ENCODE peak calls at places on chromosomes 11 and 22, in ten cellular contexts. One of them, this sample, is unnamed.

GRCh38 chr11:117316197-117316961 is at the start of gene BACE1:
- DNase-seq in RWPE1: peak; percentile 82
- DNase-seq in adrenal gland: peak; percentile 82
- DNase-seq in astrocyte of the spinal cord: peak; percentile 86
- DNase-seq in mucosa of descending colon: peak; percentile 78
- DNase-seq in omental fat pad: peak; percentile 35
- DNase-seq in IMR-90: peak; percentile 80
- DNase-seq in right atrium auricular region: peak; percentile 84
- DNase-seq in chondrocyte: peak; percentile 83
- DNase-seq in right lobe of liver: peak; percentile 87
- DNase-seq in this sample: peak; percentile 92

GRCh38 chr11:64152841-64153691 is 12.8 kb downstream of the MACROD1 start:
- DNase-seq in omental fat pad: peak; percentile 32
- DNase-seq in astrocyte of the spinal cord: peak; percentile 29
- DNase-seq in adrenal gland: peak; percentile 67
- DNase-seq in right atrium auricular region: peak; percentile 63
- DNase-seq in mucosa of descending colon: peak; percentile 82
- DNase-seq in right lobe of liver: peak; percentile 72
- DNase-seq in IMR-90: peak; percentile 20
- DNase-seq in RWPE1: peak; percentile 85
- DNase-seq in chondrocyte: no peak
- DNase-seq in this sample: peak; percentile 90

GRCh38 chr11:67160045-67160444 is 41.0 kb downstream of the KDM2A start:
- DNase-seq in IMR-90: no peak
- DNase-seq in astrocyte of the spinal cord: no peak
- DNase-seq in chondrocyte: no peak
- DNase-seq in mucosa of descending colon: no peak
- DNase-seq in RWPE1: no peak
- DNase-seq in omental fat pad: no peak
- DNase-seq in adrenal gland: no peak
- DNase-seq in right lobe of liver: no peak
- DNase-seq in right atrium auricular region: no peak
- DNase-seq in this sample: no peak

GRCh38 chr11:64007160-64007628 is 21.0 kb downstream of the OTUB1 start:
- DNase-seq in mucosa of descending colon: no peak
- DNase-seq in right atrium auricular region: peak; percentile 61
- DNase-seq in chondrocyte: no peak
- DNase-seq in IMR-90: no peak
- DNase-seq in right lobe of liver: peak; percentile 35
- DNase-seq in astrocyte of the spinal cord: no peak
- DNase-seq in omental fat pad: no peak
- DNase-seq in RWPE1: no peak
- DNase-seq in adrenal gland: peak; percentile 48
- DNase-seq in this sample: no peak

GRCh38 chr11:76589477-76589876 is 81.1 kb downstream of the LRRC32 start:
- DNase-seq in right atrium auricular region: no peak
- DNase-seq in adrenal gland: no peak
- DNase-seq in right lobe of liver: no peak
- DNase-seq in omental fat pad: no peak
- DNase-seq in mucosa of descending colon: no peak
- DNase-seq in chondrocyte: no peak
- DNase-seq in IMR-90: no peak
- DNase-seq in RWPE1: no peak
- DNase-seq in astrocyte of the spinal cord: no peak
- DNase-seq in this sample: no peak

GRCh38 chr11:56990702-56991101 is 2.0 kb downstream of the OR5AK2 start:
- DNase-seq in adrenal gland: no peak
- DNase-seq in RWPE1: no peak
- DNase-seq in astrocyte of the spinal cord: no peak
- DNase-seq in right atrium auricular region: no peak
- DNase-seq in right lobe of liver: no peak
- DNase-seq in omental fat pad: no peak
- DNase-seq in mucosa of descending colon: no peak
- DNase-seq in IMR-90: no peak
- DNase-seq in chondrocyte: no peak
- DNase-seq in this sample: no peak

GRCh38 chr11:477042-477715 is 27.1 kb downstream of the PTDSS2 start:
- DNase-seq in chondrocyte: no peak
- DNase-seq in astrocyte of the spinal cord: no peak
- DNase-seq in mucosa of descending colon: no peak
- DNase-seq in omental fat pad: no peak
- DNase-seq in IMR-90: no peak
- DNase-seq in RWPE1: no peak
- DNase-seq in right atrium auricular region: no peak
- DNase-seq in right lobe of liver: no peak
- DNase-seq in adrenal gland: no peak
- DNase-seq in this sample: no peak

GRCh38 chr11:83070878-83071640 is 638 bp downstream of the RAB30 start:
- DNase-seq in chondrocyte: no peak
- DNase-seq in IMR-90: peak; percentile 26
- DNase-seq in astrocyte of the spinal cord: peak; percentile 44
- DNase-seq in omental fat pad: no peak
- DNase-seq in RWPE1: no peak
- DNase-seq in mucosa of descending colon: peak; percentile 63
- DNase-seq in right atrium auricular region: peak; percentile 65
- DNase-seq in right lobe of liver: peak; percentile 60
- DNase-seq in adrenal gland: peak; percentile 37
- DNase-seq in this sample: no peak

GRCh38 chr11:122646549-122647340 is 8.8 kb upstream of the UBASH3B start:
- DNase-seq in RWPE1: no peak
- DNase-seq in chondrocyte: no peak
- DNase-seq in IMR-90: peak; percentile 85
- DNase-seq in mucosa of descending colon: no peak
- DNase-seq in adrenal gland: no peak
- DNase-seq in omental fat pad: no peak
- DNase-seq in astrocyte of the spinal cord: peak; percentile 75
- DNase-seq in right atrium auricular region: no peak
- DNase-seq in right lobe of liver: no peak
- DNase-seq in this sample: no peak

GRCh38 chr11:134412508-134413333 is 679 bp upstream of the B3GAT1 start:
- DNase-seq in omental fat pad: no peak
- DNase-seq in astrocyte of the spinal cord: no peak
- DNase-seq in right lobe of liver: peak; percentile 49
- DNase-seq in adrenal gland: no peak
- DNase-seq in RWPE1: no peak
- DNase-seq in chondrocyte: peak; percentile 79
- DNase-seq in IMR-90: no peak
- DNase-seq in right atrium auricular region: no peak
- DNase-seq in mucosa of descending colon: no peak
- DNase-seq in this sample: no peak

GRCh38 chr22:24231706-24232105 is 13.2 kb downstream of the GGT5 start:
- DNase-seq in astrocyte of the spinal cord: no peak
- DNase-seq in omental fat pad: no peak
- DNase-seq in IMR-90: no peak
- DNase-seq in RWPE1: no peak
- DNase-seq in mucosa of descending colon: no peak
- DNase-seq in chondrocyte: no peak
- DNase-seq in adrenal gland: no peak
- DNase-seq in right lobe of liver: no peak
- DNase-seq in right atrium auricular region: no peak
- DNase-seq in this sample: no peak

GRCh38 chr22:24232124-24232523 is 12.8 kb downstream of the GGT5 start:
- DNase-seq in RWPE1: no peak
- DNase-seq in IMR-90: no peak
- DNase-seq in astrocyte of the spinal cord: no peak
- DNase-seq in right atrium auricular region: no peak
- DNase-seq in adrenal gland: no peak
- DNase-seq in omental fat pad: no peak
- DNase-seq in mucosa of descending colon: no peak
- DNase-seq in right lobe of liver: no peak
- DNase-seq in chondrocyte: no peak
- DNase-seq in this sample: no peak

GRCh38 chr22:24233235-24233634 is 11.6 kb downstream of the GGT5 start:
- DNase-seq in omental fat pad: no peak
- DNase-seq in adrenal gland: no peak
- DNase-seq in right atrium auricular region: no peak
- DNase-seq in IMR-90: no peak
- DNase-seq in mucosa of descending colon: no peak
- DNase-seq in astrocyte of the spinal cord: no peak
- DNase-seq in chondrocyte: no peak
- DNase-seq in RWPE1: no peak
- DNase-seq in right lobe of liver: no peak
- DNase-seq in this sample: no peak

GRCh38 chr22:24232725-24233124 is 12.2 kb downstream of the GGT5 start:
- DNase-seq in chondrocyte: no peak
- DNase-seq in right lobe of liver: no peak
- DNase-seq in astrocyte of the spinal cord: no peak
- DNase-seq in RWPE1: no peak
- DNase-seq in mucosa of descending colon: no peak
- DNase-seq in IMR-90: no peak
- DNase-seq in omental fat pad: no peak
- DNase-seq in adrenal gland: no peak
- DNase-seq in right atrium auricular region: no peak
- DNase-seq in this sample: no peak

GRCh38 chr22:24230911-24231656 is 13.8 kb downstream of the GGT5 start:
- DNase-seq in mucosa of descending colon: peak; percentile 70
- DNase-seq in chondrocyte: no peak
- DNase-seq in adrenal gland: peak; percentile 61
- DNase-seq in right lobe of liver: peak; percentile 62
- DNase-seq in IMR-90: no peak
- DNase-seq in astrocyte of the spinal cord: no peak
- DNase-seq in RWPE1: no peak
- DNase-seq in right atrium auricular region: no peak
- DNase-seq in omental fat pad: no peak
- DNase-seq in this sample: no peak
- TF ChIP-seq CTCF in mucosa of descending colon: no peak
- TF ChIP-seq CTCF in chondrocyte: peak; percentile 63
- TF ChIP-seq CTCF in adrenal gland: peak; percentile 34
- TF ChIP-seq CTCF in right lobe of liver: peak; percentile 46
- TF ChIP-seq CTCF in IMR-90: peak; percentile 30
- TF ChIP-seq CTCF in astrocyte of the spinal cord: peak; percentile 31
- TF ChIP-seq CTCF in RWPE1: no peak
- TF ChIP-seq CTCF in right atrium auricular region: no peak
- TF ChIP-seq CTCF in omental fat pad: no peak
- TF ChIP-seq CTCF in this sample: peak; percentile 38

DNA sequence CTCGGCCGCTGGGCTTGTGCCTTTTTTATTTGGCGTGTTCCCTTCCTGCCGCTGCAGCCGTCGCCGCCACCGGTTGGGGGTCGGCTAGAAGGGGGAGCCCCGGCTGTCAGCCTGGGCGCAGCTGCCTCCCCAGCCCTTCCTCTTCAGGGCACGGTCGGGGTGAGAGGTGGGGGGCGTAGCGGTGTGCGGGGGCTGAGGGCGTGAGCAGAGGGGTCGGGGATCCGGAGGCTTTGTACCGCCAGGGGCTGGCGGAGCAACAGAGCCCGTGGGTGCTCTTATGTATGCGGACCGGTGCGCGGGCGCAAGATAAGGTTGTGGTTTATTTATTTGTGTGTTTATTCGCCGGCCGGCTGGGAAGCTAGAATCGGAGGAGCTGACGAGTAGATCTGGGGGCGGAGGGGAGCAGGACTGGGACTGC is 482 bp downstream of the ZBTB16 start:
- DNase-seq in adrenal gland: peak; percentile 58
- DNase-seq in mucosa of descending colon: peak; percentile 64
- DNase-seq in chondrocyte: no peak
- DNase-seq in right atrium auricular region: no peak
- DNase-seq in RWPE1: peak; percentile 43
- DNase-seq in astrocyte of the spinal cord: peak; percentile 54
- DNase-seq in right lobe of liver: peak; percentile 62
- DNase-seq in IMR-90: no peak
- DNase-seq in omental fat pad: no peak
- DNase-seq in this sample: no peak
- TF ChIP-seq CTCF in adrenal gland: no peak
- TF ChIP-seq CTCF in mucosa of descending colon: no peak
- TF ChIP-seq CTCF in chondrocyte: peak; percentile 34
- TF ChIP-seq CTCF in right atrium auricular region: no peak
- TF ChIP-seq CTCF in RWPE1: no peak
- TF ChIP-seq CTCF in astrocyte of the spinal cord: no peak
- TF ChIP-seq CTCF in right lobe of liver: no peak
- TF ChIP-seq CTCF in IMR-90: no peak
- TF ChIP-seq CTCF in omental fat pad: no peak
- TF ChIP-seq CTCF in this sample: peak; percentile 15

DNA sequence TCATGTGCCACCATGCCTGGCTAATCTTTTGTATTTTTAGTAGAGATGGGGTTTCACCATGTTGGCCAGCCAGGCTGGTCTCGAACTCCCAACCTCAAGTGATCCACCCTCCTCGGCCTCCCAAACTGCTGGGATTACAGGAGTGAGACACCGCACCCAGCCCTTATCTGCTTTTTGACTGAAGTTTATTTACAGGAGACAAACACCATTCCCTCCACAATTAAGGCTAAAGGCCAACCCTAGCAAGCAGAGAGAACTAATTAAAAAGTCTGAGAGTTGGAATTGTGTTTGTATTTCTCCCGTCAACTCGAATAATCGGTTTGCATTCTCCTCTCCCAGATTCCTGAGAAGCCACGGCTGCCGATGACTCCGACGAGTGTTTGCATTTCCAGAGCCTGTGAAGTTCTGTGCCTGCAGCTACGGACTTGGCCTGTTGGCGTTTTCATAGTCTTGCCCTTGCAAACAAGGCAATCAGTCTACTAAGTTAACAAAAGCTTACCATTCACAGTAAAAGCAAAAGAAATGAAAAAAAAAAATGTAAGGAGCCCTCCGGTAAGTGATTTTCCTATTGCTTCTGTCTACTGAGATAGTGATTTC is 73.3 kb upstream of the NUP50 start:
- DNase-seq in right lobe of liver: no peak
- DNase-seq in mucosa of descending colon: peak; percentile 43
- DNase-seq in adrenal gland: no peak
- DNase-seq in RWPE1: no peak
- DNase-seq in chondrocyte: no peak
- DNase-seq in astrocyte of the spinal cord: peak; percentile 31
- DNase-seq in right atrium auricular region: no peak
- DNase-seq in IMR-90: peak; percentile 65
- DNase-seq in omental fat pad: no peak
- DNase-seq in this sample: no peak
- TF ChIP-seq CTCF in right lobe of liver: no peak
- TF ChIP-seq CTCF in mucosa of descending colon: no peak
- TF ChIP-seq CTCF in adrenal gland: no peak
- TF ChIP-seq CTCF in RWPE1: no peak
- TF ChIP-seq CTCF in chondrocyte: peak; percentile 10
- TF ChIP-seq CTCF in astrocyte of the spinal cord: no peak
- TF ChIP-seq CTCF in right atrium auricular region: no peak
- TF ChIP-seq CTCF in IMR-90: no peak
- TF ChIP-seq CTCF in omental fat pad: no peak
- TF ChIP-seq CTCF in this sample: no peak

DNA sequence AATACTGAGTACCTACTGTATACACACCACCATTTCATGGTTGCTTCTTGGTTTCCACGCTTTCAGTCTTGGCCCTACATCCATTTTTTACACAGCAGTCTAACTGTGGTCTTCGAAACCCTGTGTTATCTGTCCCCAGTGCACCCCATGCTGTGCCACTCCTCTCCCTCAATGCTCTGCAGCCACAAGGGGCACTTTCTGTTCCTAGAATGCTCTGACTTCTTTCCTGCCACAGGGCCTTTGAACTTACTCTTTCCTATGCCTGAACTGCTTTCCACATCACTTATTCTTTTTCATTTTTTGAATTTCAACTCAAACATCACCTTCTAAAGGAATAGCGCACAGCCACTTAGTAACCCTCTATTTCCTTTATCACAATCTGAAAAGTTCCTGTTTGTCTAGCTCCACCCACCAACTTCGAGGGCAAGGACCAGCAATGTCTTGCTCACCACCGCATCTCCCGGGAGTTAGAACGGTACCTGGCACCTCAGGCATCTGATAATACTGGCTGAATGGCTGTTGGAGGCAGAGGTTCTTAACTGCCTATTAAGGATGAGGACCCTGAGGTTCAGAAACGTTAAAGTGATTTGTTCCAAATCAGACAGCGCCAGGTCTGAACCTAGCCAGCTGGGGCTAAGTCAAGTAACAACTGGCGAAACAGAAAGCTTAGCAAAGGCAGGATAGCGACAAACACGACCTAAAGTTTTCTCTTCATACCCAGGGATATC is 568 bp downstream of the ALG8 start:
- DNase-seq in right lobe of liver: no peak
- DNase-seq in right atrium auricular region: no peak
- DNase-seq in RWPE1: peak; percentile 39
- DNase-seq in astrocyte of the spinal cord: peak; percentile 15
- DNase-seq in mucosa of descending colon: peak; percentile 39
- DNase-seq in adrenal gland: peak; percentile 24
- DNase-seq in IMR-90: peak; percentile 31
- DNase-seq in omental fat pad: no peak
- DNase-seq in chondrocyte: no peak
- DNase-seq in this sample: no peak
- TF ChIP-seq CTCF in right lobe of liver: no peak
- TF ChIP-seq CTCF in right atrium auricular region: no peak
- TF ChIP-seq CTCF in RWPE1: no peak
- TF ChIP-seq CTCF in astrocyte of the spinal cord: no peak
- TF ChIP-seq CTCF in mucosa of descending colon: no peak
- TF ChIP-seq CTCF in adrenal gland: no peak
- TF ChIP-seq CTCF in IMR-90: no peak
- TF ChIP-seq CTCF in omental fat pad: no peak
- TF ChIP-seq CTCF in chondrocyte: peak; percentile 30
- TF ChIP-seq CTCF in this sample: no peak